ENCODE peak calls at places on chromosomes 12 and 14, in ten cellular contexts. B is body of pancreas; Y is PC-3; S is esophagus squamous epithelium; X is astrocyte; V is lung; P is Karpas-422; L is mammary epithelial cell; O is Panc1; U is CD8-positive, alpha-beta memory T cell. H is an unnamed sample. For H3K4me1 and H3K27me3, the result is how much of the 10 kb centered on the place peaks cover.

GRCh38 chr14:77195766-77196165 is 14.2 kb downstream of the TMEM63C start:
- DNase-seq in B (no peak), Y (no peak), S (no peak), X (no peak), V (no peak), P (no peak), L (no peak), O (no peak), U (no peak), H (no peak)

GRCh38 chr14:54580933-54581332 is 14.0 kb downstream of the SAMD4A start:
- DNase-seq in B (no peak), Y (no peak), S (no peak), X (no peak), V (no peak), P (no peak), L (no peak), O (no peak), U (no peak), H (no peak)

GRCh38 chr12:95601626-95602025 is 50.4 kb upstream of the USP44 start:
- DNase-seq in B (no peak), Y (peak), S (no peak), X (peak), V (no peak), P (no peak), L (no peak), O (no peak), U (no peak), H (no peak)

GRCh38 chr12:124866195-124866882 is 2.7 kb upstream of the SCARB1 start:
- DNase-seq in B (no peak), Y (no peak), S (no peak), X (no peak), V (no peak), P (no peak), L (no peak), O (no peak), U (no peak), H (no peak)

GRCh38 chr14:75249251-75249957 is 29.2 kb upstream of the FOS start:
- DNase-seq in B (peak), Y (peak), S (no peak), X (peak), V (no peak), P (peak), L (no peak), O (no peak), U (peak), H (no peak)

GRCh38 chr12:100824476-100824875 is 29.9 kb downstream of the ANO4 start:
- DNase-seq in B (no peak), Y (no peak), S (no peak), X (no peak), V (no peak), P (no peak), L (no peak), O (no peak), U (no peak), H (no peak)

GRCh38 chr14:64879635-64880381 is at the start of gene SPTB:
- DNase-seq in B (peak), Y (peak), S (no peak), X (no peak), V (no peak), P (peak), L (no peak), O (no peak), U (peak), H (no peak)

GRCh38 chr12:95836185-95836609 is 22.6 kb upstream of the SNRPF start:
- DNase-seq in B (no peak), Y (peak), S (no peak), X (peak), V (no peak), P (no peak), L (peak), O (no peak), U (no peak), H (no peak)

GRCh38 chr12:63790608-63790945 is 10.9 kb downstream of the RXYLT1 start:
- DNase-seq in B (no peak), Y (no peak), S (no peak), X (no peak), V (no peak), P (no peak), L (no peak), O (no peak), U (no peak), H (no peak)

GRCh38 chr14:88851587-88851986 is 27.1 kb downstream of the TTC8 start:
- DNase-seq in B (no peak), Y (no peak), S (no peak), X (no peak), V (no peak), P (no peak), L (no peak), O (no peak), U (no peak), H (no peak)

GRCh38 chr14:70905316-70905715 is 1.9 kb upstream of the PCNX1 start:
- DNase-seq in B (no peak), Y (no peak), S (no peak), X (no peak), V (no peak), P (no peak), L (no peak), O (no peak), U (no peak), H (no peak)

GRCh38 chr14:51006781-51007211 is 62.5 kb upstream of the PYGL start:
- DNase-seq in B (no peak), Y (peak), S (no peak), X (peak), V (peak), P (no peak), L (peak), O (no peak), U (no peak), H (no peak)

GRCh38 chr12:121724930-121725329 is 12.4 kb downstream of the TMEM120B start:
- DNase-seq in B (no peak), Y (no peak), S (no peak), X (no peak), V (no peak), P (no peak), L (no peak), O (no peak), U (no peak), H (no peak)

GRCh38 chr12:1544991-1545700 is 49.2 kb downstream of the FBXL14 start:
- DNase-seq in B (no peak), Y (peak), S (no peak), X (no peak), V (no peak), P (peak), L (no peak), O (no peak), U (no peak), H (no peak)

GRCh38 chr12:30795660-30796507 is 41.1 kb upstream of the CAPRIN2 start:
- DNase-seq in B (peak), Y (peak), S (no peak), X (peak), V (peak), P (no peak), L (peak), O (peak), U (peak), H (no peak)

GRCh38 chr12:120117961-120118709 is 1.6 kb upstream of the RAB35 start:
- DNase-seq in B (no peak), Y (peak), S (no peak), X (no peak), V (no peak), P (peak), L (peak), O (no peak), U (no peak), H (no peak)
- H3K4me1 ChIP-seq in B (under half), Y (under half), S (under half), X (under half), V (under half), P (half or more), L (under half), O (under half), U (half or more), H (under half)

GRCh38 chr12:52257074-52257551 is 17.3 kb upstream of the KRT86 start:
- DNase-seq in B (no peak), Y (no peak), S (no peak), X (no peak), V (no peak), P (no peak), L (no peak), O (no peak), U (no peak), H (no peak)
- H3K27me3 ChIP-seq in B (under half), Y (under half), S (under half), X (under half), V (under half), P (under half), L (under half), O (under half), U (under half), H (under half)

GRCh38 chr14:91242635-91243034 is 1.9 kb downstream of the GPR68 start:
- DNase-seq in B (no peak), Y (no peak), S (no peak), X (no peak), V (no peak), P (no peak), L (no peak), O (no peak), U (no peak), H (no peak)
- H3K4me1 ChIP-seq in B (under half), Y (under half), S (half or more), X (under half), V (under half), P (under half), L (under half), O (under half), U (half or more), H (under half)

GRCh38 chr12:53941187-53941586 is 2.6 kb downstream of the HOXC13 start:
- DNase-seq in B (no peak), Y (no peak), S (no peak), X (no peak), V (no peak), P (no peak), L (no peak), O (no peak), U (no peak), H (no peak)

GRCh38 chr12:53940448-53941014 is 1.9 kb downstream of the HOXC13 start:
- DNase-seq in B (no peak), Y (peak), S (no peak), X (no peak), V (no peak), P (no peak), L (peak), O (no peak), U (no peak), H (no peak)

GRCh38 chr12:53938276-53939140 is at the start of gene HOXC13:
- DNase-seq in B (peak), Y (peak), S (no peak), X (no peak), V (no peak), P (peak), L (peak), O (peak), U (peak), H (peak)

GRCh38 chr12:53937596-53938275 is 895 bp upstream of the HOXC13 start:
- DNase-seq in B (no peak), Y (no peak), S (no peak), X (no peak), V (no peak), P (no peak), L (no peak), O (no peak), U (no peak), H (no peak)

GRCh38 chr12:53939141-53940108 is 794 bp downstream of the HOXC13 start:
- DNase-seq in B (no peak), Y (peak), S (no peak), X (no peak), V (no peak), P (no peak), L (peak), O (no peak), U (no peak), H (no peak)
- H3K27me3 ChIP-seq in B (half or more), Y (under half), S (half or more), X (half or more), V (under half), P (under half), L (under half), O (under half), U (half or more), H (half or more)

GRCh38 chr14:68243441-68244010 is 423.9 kb downstream of the RAD51B start:
- DNase-seq in B (no peak), Y (no peak), S (no peak), X (no peak), V (no peak), P (no peak), L (no peak), O (no peak), U (no peak), H (no peak)
- H3K4me1 ChIP-seq in B (half or more), Y (under half), S (under half), X (under half), V (under half), P (under half), L (under half), O (under half), U (under half), H (under half)

GRCh38 chr12:53325539-53326061 is 4.2 kb upstream of the AAAS start:
- DNase-seq in B (peak), Y (no peak), S (no peak), X (no peak), V (no peak), P (peak), L (no peak), O (no peak), U (no peak), H (no peak)

GRCh38 chr12:53328043-53328435 is 6.6 kb upstream of the AAAS start:
- DNase-seq in B (no peak), Y (no peak), S (no peak), X (no peak), V (no peak), P (peak), L (no peak), O (no peak), U (no peak), H (peak)

GRCh38 chr12:53326460-53327185 is 5.2 kb upstream of the AAAS start:
- DNase-seq in B (no peak), Y (no peak), S (no peak), X (no peak), V (no peak), P (peak), L (no peak), O (no peak), U (no peak), H (no peak)

GRCh38 chr12:53324779-53325538 is 3.5 kb upstream of the AAAS start:
- DNase-seq in B (peak), Y (peak), S (peak), X (peak), V (peak), P (peak), L (peak), O (peak), U (peak), H (peak)

GRCh38 chr12:53327435-53328042 is 6.1 kb upstream of the AAAS start:
- DNase-seq in B (no peak), Y (peak), S (no peak), X (no peak), V (no peak), P (peak), L (no peak), O (no peak), U (no peak), H (no peak)
- H3K27me3 ChIP-seq in B (under half), Y (under half), S (under half), X (under half), V (under half), P (under half), L (under half), O (under half), U (under half), H (under half)

DNA sequence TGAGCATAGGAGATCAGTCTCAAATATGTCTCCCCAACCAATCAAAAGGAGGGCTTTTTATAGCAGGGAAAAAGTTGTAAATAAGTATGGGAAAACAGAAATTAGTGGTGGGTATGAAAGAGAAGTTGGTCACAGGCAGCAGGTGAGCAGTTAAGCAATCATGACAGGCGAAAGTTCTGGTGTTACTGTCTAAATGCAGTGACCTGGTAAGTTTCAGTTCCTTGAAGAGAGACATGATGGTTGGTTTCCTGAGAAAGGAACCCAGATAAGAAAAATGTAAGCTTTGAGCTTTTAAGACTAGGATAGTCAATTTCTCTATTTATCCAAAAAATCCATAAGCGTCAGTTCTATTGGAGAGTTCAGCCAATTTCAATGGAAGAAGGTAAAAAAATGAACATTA is 466.2 kb upstream of the FLRT2 start:
- DNase-seq in B (no peak), Y (no peak), S (no peak), X (no peak), V (no peak), P (peak), L (no peak), O (no peak), U (no peak), H (no peak)
- H3K4me1 ChIP-seq in B (under half), Y (under half), S (under half), X (under half), V (under half), P (under half), L (under half), O (under half), U (under half), H (under half)

GRCh38 chr12:116096874-116097273 is 180.6 kb downstream of the MED13L start:
- DNase-seq in B (no peak), Y (no peak), S (no peak), X (no peak), V (no peak), P (no peak), L (no peak), O (no peak), U (no peak), H (no peak)
- H3K27me3 ChIP-seq in B (under half), Y (under half), S (under half), X (under half), V (under half), P (under half), L (under half), O (under half), U (under half), H (under half)

GRCh38 chr14:100282766-100283419 is 23.4 kb downstream of the SLC25A29 start:
- DNase-seq in B (no peak), Y (no peak), S (no peak), X (no peak), V (no peak), P (no peak), L (peak), O (no peak), U (no peak), H (no peak)
- H3K4me1 ChIP-seq in B (under half), Y (under half), S (under half), X (under half), V (under half), P (under half), L (half or more), O (half or more), U (under half), H (under half)

GRCh38 chr12:50315803-50316202 is 32.5 kb upstream of the LIMA1 start:
- DNase-seq in B (no peak), Y (no peak), S (no peak), X (no peak), V (no peak), P (no peak), L (no peak), O (no peak), U (no peak), H (no peak)
- H3K27me3 ChIP-seq in B (under half), Y (under half), S (under half), X (under half), V (under half), P (under half), L (under half), O (under half), U (under half), H (under half)

H was measured in iPS DF 6.9.